ENCODE peak calls at places on chromosomes 16 and 17, in four cellular contexts. One of them, this sample, is unnamed.

GRCh38 chr17:56681561-56682266 is 88.2 kb downstream of the NOG start:
- DNase-seq in natural killer cell: no peak
- DNase-seq in upper lobe of right lung: no peak
- DNase-seq in HCT116: peak
- DNase-seq in this sample: peak

GRCh38 chr17:18043491-18043890 is 4.3 kb downstream of the GID4 start:
- DNase-seq in natural killer cell: no peak
- DNase-seq in upper lobe of right lung: no peak
- DNase-seq in HCT116: peak
- DNase-seq in this sample: peak

GRCh38 chr16:9791566-9791965 is 390.7 kb downstream of the GRIN2A start:
- DNase-seq in natural killer cell: no peak
- DNase-seq in upper lobe of right lung: no peak
- DNase-seq in HCT116: no peak
- DNase-seq in this sample: no peak

GRCh38 chr17:79285973-79286372 is 211.3 kb downstream of the ENGASE start:
- DNase-seq in natural killer cell: no peak
- DNase-seq in upper lobe of right lung: no peak
- DNase-seq in HCT116: no peak
- DNase-seq in this sample: no peak

GRCh38 chr17:76265624-76266243 is 586 bp downstream of the UBALD2 start:
- DNase-seq in natural killer cell: peak
- DNase-seq in upper lobe of right lung: peak
- DNase-seq in HCT116: no peak
- DNase-seq in this sample: peak

GRCh38 chr16:59988591-59988990 is 1254.5 kb upstream of the GOT2 start:
- DNase-seq in natural killer cell: no peak
- DNase-seq in upper lobe of right lung: no peak
- DNase-seq in HCT116: no peak
- DNase-seq in this sample: no peak

GRCh38 chr17:6780886-6781285 is 4.9 kb downstream of the FBXO39 start:
- DNase-seq in natural killer cell: no peak
- DNase-seq in upper lobe of right lung: no peak
- DNase-seq in HCT116: no peak
- DNase-seq in this sample: no peak

GRCh38 chr17:68849673-68850260 is 105.4 kb downstream of the ABCA8 start:
- DNase-seq in natural killer cell: no peak
- DNase-seq in upper lobe of right lung: no peak
- DNase-seq in HCT116: no peak
- DNase-seq in this sample: no peak

GRCh38 chr16:77214411-77215138 is 15.4 kb downstream of the SYCE1L start:
- DNase-seq in natural killer cell: no peak
- DNase-seq in upper lobe of right lung: no peak
- DNase-seq in HCT116: no peak
- DNase-seq in this sample: no peak

GRCh38 chr16:13780841-13781553 is 139.0 kb upstream of the ERCC4 start:
- DNase-seq in natural killer cell: no peak
- DNase-seq in upper lobe of right lung: no peak
- DNase-seq in HCT116: no peak
- DNase-seq in this sample: no peak

GRCh38 chr17:78924481-78925151 is 571 bp downstream of the TIMP2 start:
- DNase-seq in natural killer cell: no peak
- DNase-seq in upper lobe of right lung: peak
- DNase-seq in HCT116: no peak
- DNase-seq in this sample: peak

GRCh38 chr17:35241520-35241919 is 1.4 kb upstream of the SLFN5 start:
- DNase-seq in natural killer cell: peak
- DNase-seq in upper lobe of right lung: no peak
- DNase-seq in HCT116: no peak
- DNase-seq in this sample: no peak

GRCh38 chr16:55257971-55258613 is 65.9 kb upstream of the IRX6 start:
- DNase-seq in natural killer cell: no peak
- DNase-seq in upper lobe of right lung: peak
- DNase-seq in HCT116: peak
- DNase-seq in this sample: peak

GRCh38 chr17:65790241-65790640 is 228.8 kb upstream of the AXIN2 start:
- DNase-seq in natural killer cell: no peak
- DNase-seq in upper lobe of right lung: no peak
- DNase-seq in HCT116: no peak
- DNase-seq in this sample: no peak

GRCh38 chr17:44004077-44004760 is at the start of gene NAGS:
- DNase-seq in natural killer cell: peak
- DNase-seq in upper lobe of right lung: peak
- DNase-seq in HCT116: no peak
- DNase-seq in this sample: no peak

GRCh38 chr17:21357696-21358095 is 18.5 kb upstream of the KCNJ12 start:
- DNase-seq in natural killer cell: no peak
- DNase-seq in upper lobe of right lung: no peak
- DNase-seq in HCT116: no peak
- DNase-seq in this sample: no peak

GRCh38 chr16:81697321-81697885 is 81.7 kb upstream of the PLCG2 start:
- DNase-seq in natural killer cell: peak
- DNase-seq in upper lobe of right lung: peak
- DNase-seq in HCT116: peak
- DNase-seq in this sample: peak

GRCh38 chr17:8856869-8857575 is 10.5 kb downstream of the PIK3R6 start:
- DNase-seq in natural killer cell: no peak
- DNase-seq in upper lobe of right lung: no peak
- DNase-seq in HCT116: no peak
- DNase-seq in this sample: peak

GRCh38 chr16:27048316-27048715 is 18.4 kb upstream of the C16orf82 start:
- DNase-seq in natural killer cell: no peak
- DNase-seq in upper lobe of right lung: no peak
- DNase-seq in HCT116: no peak
- DNase-seq in this sample: peak

GRCh38 chr16:77066896-77067496 is 124.0 kb upstream of the MON1B start:
- DNase-seq in natural killer cell: no peak
- DNase-seq in upper lobe of right lung: no peak
- DNase-seq in HCT116: no peak
- DNase-seq in this sample: no peak

GRCh38 chr17:81961087-81961514 is at the start of gene NOTUM:
- DNase-seq in natural killer cell: no peak
- DNase-seq in upper lobe of right lung: no peak
- DNase-seq in HCT116: no peak
- DNase-seq in this sample: peak
- TF ChIP-seq CTCF in natural killer cell: no peak
- TF ChIP-seq CTCF in upper lobe of right lung: no peak
- TF ChIP-seq CTCF in HCT116: no peak
- TF ChIP-seq CTCF in this sample: peak

GRCh38 chr16:2033057-2033911 is 6.6 kb downstream of the NHERF2 start:
- DNase-seq in natural killer cell: no peak
- DNase-seq in upper lobe of right lung: peak
- DNase-seq in HCT116: no peak
- DNase-seq in this sample: peak
- TF ChIP-seq CTCF in natural killer cell: no peak
- TF ChIP-seq CTCF in upper lobe of right lung: no peak
- TF ChIP-seq CTCF in HCT116: no peak
- TF ChIP-seq CTCF in this sample: no peak

DNA sequence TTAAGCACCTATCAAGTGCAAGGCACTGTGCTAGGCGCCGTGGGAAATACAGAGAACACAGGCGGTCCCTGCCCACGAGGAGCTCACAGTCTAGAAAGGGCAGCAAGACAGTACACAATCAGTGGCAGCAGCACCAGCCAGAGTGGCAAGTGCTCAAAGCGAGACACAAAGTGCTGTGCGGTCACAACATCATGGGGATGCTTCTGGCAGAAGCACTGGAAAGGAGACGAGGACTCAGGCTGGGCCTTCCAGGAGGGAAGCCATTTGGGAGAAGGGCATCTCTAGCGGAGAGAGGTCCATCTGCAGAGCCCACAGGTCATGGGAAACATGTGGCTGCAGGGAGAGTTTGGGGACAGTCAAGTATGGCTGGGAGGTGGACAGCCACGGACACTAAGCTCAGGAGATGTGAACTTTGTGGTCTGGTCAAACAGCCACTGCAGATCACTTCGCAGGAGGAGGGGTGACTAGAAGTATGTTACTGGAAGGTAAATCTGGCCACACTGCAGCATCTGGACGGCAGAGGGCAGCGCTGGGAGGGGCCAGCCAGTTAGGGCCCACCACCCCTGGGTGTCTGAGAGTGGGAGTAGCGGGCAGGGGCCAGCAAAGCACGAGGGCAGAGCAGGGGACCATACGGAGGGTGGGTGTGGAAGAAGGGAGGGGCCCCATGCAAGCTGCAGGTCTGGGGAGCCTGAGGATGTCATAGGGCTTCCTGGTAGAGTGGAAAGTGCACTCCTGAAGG is 71.1 kb downstream of the N4BP1 start:
- DNase-seq in natural killer cell: no peak
- DNase-seq in upper lobe of right lung: no peak
- DNase-seq in HCT116: no peak
- DNase-seq in this sample: no peak
- TF ChIP-seq CTCF in natural killer cell: peak
- TF ChIP-seq CTCF in upper lobe of right lung: peak
- TF ChIP-seq CTCF in HCT116: no peak
- TF ChIP-seq CTCF in this sample: peak

DNA sequence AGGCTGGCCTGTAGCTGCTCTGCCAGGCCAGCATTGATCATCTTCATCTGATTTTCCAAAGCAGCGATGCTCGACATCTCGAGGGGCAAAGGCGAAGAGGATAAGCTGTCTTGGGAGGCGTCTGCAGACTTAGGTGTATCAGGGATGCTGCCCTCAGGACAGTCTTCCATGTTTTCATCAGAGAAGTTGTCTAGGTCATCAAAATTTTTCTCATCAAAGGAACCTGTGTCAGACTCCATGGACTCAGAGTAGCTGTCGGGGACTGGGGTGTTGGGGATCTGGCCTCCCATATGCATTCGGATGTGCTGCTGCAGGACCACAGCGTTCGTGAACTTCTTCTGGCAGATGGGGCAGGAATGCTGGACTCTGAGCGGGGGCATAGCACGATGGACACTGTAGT is 11.5 kb downstream of the SALL1 start:
- DNase-seq in natural killer cell: no peak
- DNase-seq in upper lobe of right lung: no peak
- DNase-seq in HCT116: no peak
- DNase-seq in this sample: no peak
- TF ChIP-seq CTCF in natural killer cell: no peak
- TF ChIP-seq CTCF in upper lobe of right lung: no peak
- TF ChIP-seq CTCF in HCT116: no peak
- TF ChIP-seq CTCF in this sample: no peak

GRCh38 chr16:2974319-2975056 is 5.3 kb downstream of the PAQR4 start:
- DNase-seq in natural killer cell: no peak
- DNase-seq in upper lobe of right lung: no peak
- DNase-seq in HCT116: no peak
- DNase-seq in this sample: no peak

GRCh38 chr16:2973605-2974318 is 4.6 kb downstream of the PAQR4 start:
- DNase-seq in natural killer cell: no peak
- DNase-seq in upper lobe of right lung: no peak
- DNase-seq in HCT116: no peak
- DNase-seq in this sample: no peak

GRCh38 chr16:2971985-2972784 is 3.0 kb downstream of the PAQR4 start:
- DNase-seq in natural killer cell: no peak
- DNase-seq in upper lobe of right lung: no peak
- DNase-seq in HCT116: no peak
- DNase-seq in this sample: no peak

GRCh38 chr16:2971134-2971984 is 2.2 kb downstream of the PAQR4 start:
- DNase-seq in natural killer cell: no peak
- DNase-seq in upper lobe of right lung: no peak
- DNase-seq in HCT116: no peak
- DNase-seq in this sample: no peak

DNA sequence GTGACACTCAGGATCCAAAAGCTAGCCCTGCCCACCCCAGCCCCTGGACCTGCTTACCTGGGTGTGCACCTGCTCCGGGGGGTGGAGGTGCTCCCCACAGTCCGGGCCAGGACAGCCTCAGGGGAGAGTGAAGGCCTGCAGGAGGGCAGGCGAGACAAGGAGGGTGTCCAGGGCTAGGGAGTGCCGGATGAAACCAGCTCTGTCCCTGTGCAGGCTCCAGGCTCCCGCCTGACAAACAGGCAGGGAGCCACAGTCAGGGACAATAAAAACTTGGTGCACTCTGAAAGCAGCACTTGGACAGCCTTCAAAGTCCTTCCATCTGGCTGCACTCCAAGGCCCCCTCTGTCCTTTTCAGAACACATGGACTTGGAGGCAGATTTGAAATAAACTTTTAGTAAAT is 3.9 kb downstream of the PAQR4 start:
- DNase-seq in natural killer cell: no peak
- DNase-seq in upper lobe of right lung: no peak
- DNase-seq in HCT116: no peak
- DNase-seq in this sample: no peak
- TF ChIP-seq CTCF in natural killer cell: no peak
- TF ChIP-seq CTCF in upper lobe of right lung: no peak
- TF ChIP-seq CTCF in HCT116: no peak
- TF ChIP-seq CTCF in this sample: no peak

DNA sequence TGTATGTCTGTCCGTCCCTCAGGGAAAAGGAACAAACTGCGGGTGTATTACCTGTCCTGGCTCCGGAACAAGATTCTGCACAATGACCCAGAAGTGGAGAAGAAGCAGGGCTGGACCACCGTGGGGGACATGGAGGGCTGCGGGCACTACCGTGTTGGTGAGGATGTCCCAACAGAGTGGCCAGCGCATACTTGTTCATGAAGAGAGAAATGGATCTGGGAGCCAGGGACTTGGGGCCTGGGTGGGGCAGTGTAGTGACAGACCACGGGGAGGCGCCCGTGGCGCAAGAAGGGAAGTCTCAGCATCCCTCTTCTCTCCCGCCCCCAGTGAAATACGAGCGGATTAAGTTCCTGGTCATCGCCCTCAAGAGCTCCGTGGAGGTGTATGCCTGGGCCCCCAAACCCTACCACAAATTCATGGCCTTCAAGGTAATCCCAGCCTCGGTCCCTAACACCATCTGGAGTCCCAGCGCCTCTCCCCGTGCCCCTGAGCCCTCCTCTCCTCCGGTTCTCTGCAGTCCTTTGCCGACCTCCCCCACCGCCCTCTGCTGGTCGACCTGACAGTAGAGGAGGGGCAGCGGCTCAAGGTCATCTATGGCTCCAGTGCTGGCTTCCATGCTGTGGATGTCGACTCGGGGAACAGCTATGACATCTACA is 3.5 kb upstream of the C17orf107 start:
- DNase-seq in natural killer cell: no peak
- DNase-seq in upper lobe of right lung: no peak
- DNase-seq in HCT116: no peak
- DNase-seq in this sample: no peak
- TF ChIP-seq CTCF in natural killer cell: no peak
- TF ChIP-seq CTCF in upper lobe of right lung: no peak
- TF ChIP-seq CTCF in HCT116: no peak
- TF ChIP-seq CTCF in this sample: no peak

GRCh38 chr17:72502111-72502939 is 381.5 kb downstream of the SOX9 start:
- DNase-seq in natural killer cell: no peak
- DNase-seq in upper lobe of right lung: no peak
- DNase-seq in HCT116: no peak
- DNase-seq in this sample: peak
- TF ChIP-seq CTCF in natural killer cell: no peak
- TF ChIP-seq CTCF in upper lobe of right lung: no peak
- TF ChIP-seq CTCF in HCT116: no peak
- TF ChIP-seq CTCF in this sample: no peak

GRCh38 chr16:30417447-30418349 is 10.3 kb downstream of the ZNF771 start:
- DNase-seq in natural killer cell: peak
- DNase-seq in upper lobe of right lung: peak
- DNase-seq in HCT116: peak
- DNase-seq in this sample: peak
- TF ChIP-seq CTCF in natural killer cell: no peak
- TF ChIP-seq CTCF in upper lobe of right lung: peak
- TF ChIP-seq CTCF in HCT116: no peak
- TF ChIP-seq CTCF in this sample: no peak

This sample was measured in fibroblast of the aortic adventitia.